ENCODE peak calls at places on chromosomes 7 and 10, in eight cellular contexts. One of them, this sample, is unnamed.

GRCh38 chr7:39624202-39624807 is 933 bp downstream of the RALA start:
- DNase-seq in brain microvascular endothelial cell: no peak
- DNase-seq in EL: no peak
- DNase-seq in lower lobe of right lung: no peak
- DNase-seq in hypothalamus: no peak
- DNase-seq in activated naive CD4-positive, alpha-beta T cell treated with anti-CD3 and anti-CD28 coated beads, Interleukin-2, amount 50 U/mL, for 16 hours: peak
- DNase-seq in globus pallidus: peak
- DNase-seq in activated CD4-positive, alpha-beta T cell treated with anti-CD3 and anti-CD28 coated beads, Interleukin-2, amount 50 U/mL, for 48 hours: no peak
- DNase-seq in this sample: no peak

GRCh38 chr10:49264177-49264677 is 34.7 kb upstream of the C10orf71 start:
- DNase-seq in brain microvascular endothelial cell: no peak
- DNase-seq in EL: no peak
- DNase-seq in lower lobe of right lung: no peak
- DNase-seq in hypothalamus: no peak
- DNase-seq in activated naive CD4-positive, alpha-beta T cell treated with anti-CD3 and anti-CD28 coated beads, Interleukin-2, amount 50 U/mL, for 16 hours: no peak
- DNase-seq in globus pallidus: no peak
- DNase-seq in activated CD4-positive, alpha-beta T cell treated with anti-CD3 and anti-CD28 coated beads, Interleukin-2, amount 50 U/mL, for 48 hours: no peak
- DNase-seq in this sample: no peak

GRCh38 chr7:24831240-24831639 is 74.0 kb upstream of the GSDME start:
- DNase-seq in brain microvascular endothelial cell: no peak
- DNase-seq in EL: peak
- DNase-seq in lower lobe of right lung: no peak
- DNase-seq in hypothalamus: no peak
- DNase-seq in activated naive CD4-positive, alpha-beta T cell treated with anti-CD3 and anti-CD28 coated beads, Interleukin-2, amount 50 U/mL, for 16 hours: no peak
- DNase-seq in globus pallidus: no peak
- DNase-seq in activated CD4-positive, alpha-beta T cell treated with anti-CD3 and anti-CD28 coated beads, Interleukin-2, amount 50 U/mL, for 48 hours: no peak
- DNase-seq in this sample: no peak

GRCh38 chr7:130458256-130458655 is 17.4 kb upstream of the CEP41 start:
- DNase-seq in brain microvascular endothelial cell: no peak
- DNase-seq in EL: no peak
- DNase-seq in lower lobe of right lung: no peak
- DNase-seq in hypothalamus: no peak
- DNase-seq in activated naive CD4-positive, alpha-beta T cell treated with anti-CD3 and anti-CD28 coated beads, Interleukin-2, amount 50 U/mL, for 16 hours: no peak
- DNase-seq in globus pallidus: no peak
- DNase-seq in activated CD4-positive, alpha-beta T cell treated with anti-CD3 and anti-CD28 coated beads, Interleukin-2, amount 50 U/mL, for 48 hours: no peak
- DNase-seq in this sample: no peak

GRCh38 chr7:86904949-86905834 is 154.3 kb downstream of the ELAPOR2 start:
- DNase-seq in brain microvascular endothelial cell: peak
- DNase-seq in EL: peak
- DNase-seq in lower lobe of right lung: no peak
- DNase-seq in hypothalamus: no peak
- DNase-seq in activated naive CD4-positive, alpha-beta T cell treated with anti-CD3 and anti-CD28 coated beads, Interleukin-2, amount 50 U/mL, for 16 hours: no peak
- DNase-seq in globus pallidus: peak
- DNase-seq in activated CD4-positive, alpha-beta T cell treated with anti-CD3 and anti-CD28 coated beads, Interleukin-2, amount 50 U/mL, for 48 hours: no peak
- DNase-seq in this sample: no peak

GRCh38 chr7:99143853-99144672 is at the start of gene SMURF1:
- DNase-seq in brain microvascular endothelial cell: no peak
- DNase-seq in EL: peak
- DNase-seq in lower lobe of right lung: peak
- DNase-seq in hypothalamus: peak
- DNase-seq in activated naive CD4-positive, alpha-beta T cell treated with anti-CD3 and anti-CD28 coated beads, Interleukin-2, amount 50 U/mL, for 16 hours: peak
- DNase-seq in globus pallidus: peak
- DNase-seq in activated CD4-positive, alpha-beta T cell treated with anti-CD3 and anti-CD28 coated beads, Interleukin-2, amount 50 U/mL, for 48 hours: peak
- DNase-seq in this sample: peak

GRCh38 chr10:108544500-108545120 is 1378.7 kb downstream of the XPNPEP1 start:
- DNase-seq in brain microvascular endothelial cell: peak
- DNase-seq in EL: peak
- DNase-seq in lower lobe of right lung: peak
- DNase-seq in hypothalamus: no peak
- DNase-seq in activated naive CD4-positive, alpha-beta T cell treated with anti-CD3 and anti-CD28 coated beads, Interleukin-2, amount 50 U/mL, for 16 hours: no peak
- DNase-seq in globus pallidus: peak
- DNase-seq in activated CD4-positive, alpha-beta T cell treated with anti-CD3 and anti-CD28 coated beads, Interleukin-2, amount 50 U/mL, for 48 hours: peak
- DNase-seq in this sample: peak

GRCh38 chr7:41472427-41473125 is 230.3 kb downstream of the INHBA start:
- DNase-seq in brain microvascular endothelial cell: no peak
- DNase-seq in EL: peak
- DNase-seq in lower lobe of right lung: no peak
- DNase-seq in hypothalamus: no peak
- DNase-seq in activated naive CD4-positive, alpha-beta T cell treated with anti-CD3 and anti-CD28 coated beads, Interleukin-2, amount 50 U/mL, for 16 hours: no peak
- DNase-seq in globus pallidus: no peak
- DNase-seq in activated CD4-positive, alpha-beta T cell treated with anti-CD3 and anti-CD28 coated beads, Interleukin-2, amount 50 U/mL, for 48 hours: no peak
- DNase-seq in this sample: no peak

GRCh38 chr10:21523557-21524008 is 1.9 kb downstream of the SKIDA1 start:
- DNase-seq in brain microvascular endothelial cell: no peak
- DNase-seq in EL: peak
- DNase-seq in lower lobe of right lung: no peak
- DNase-seq in hypothalamus: no peak
- DNase-seq in activated naive CD4-positive, alpha-beta T cell treated with anti-CD3 and anti-CD28 coated beads, Interleukin-2, amount 50 U/mL, for 16 hours: no peak
- DNase-seq in globus pallidus: peak
- DNase-seq in activated CD4-positive, alpha-beta T cell treated with anti-CD3 and anti-CD28 coated beads, Interleukin-2, amount 50 U/mL, for 48 hours: no peak
- DNase-seq in this sample: no peak

GRCh38 chr10:58590152-58590551 is 77.5 kb downstream of the BICC1 start:
- DNase-seq in brain microvascular endothelial cell: peak
- DNase-seq in EL: peak
- DNase-seq in lower lobe of right lung: no peak
- DNase-seq in hypothalamus: no peak
- DNase-seq in activated naive CD4-positive, alpha-beta T cell treated with anti-CD3 and anti-CD28 coated beads, Interleukin-2, amount 50 U/mL, for 16 hours: no peak
- DNase-seq in globus pallidus: no peak
- DNase-seq in activated CD4-positive, alpha-beta T cell treated with anti-CD3 and anti-CD28 coated beads, Interleukin-2, amount 50 U/mL, for 48 hours: no peak
- DNase-seq in this sample: no peak

This sample was measured in upper lobe of left lung.